ENCODE peak calls at places on chromosomes 13 and 19, in five cellular contexts. R, J, A, Q and K are unnamed samples.

GRCh38 chr13:59880468-59880867 is 283.3 kb downstream of the DIAPH3 start:
- DNase-seq in R (no peak), J (peak), A (no peak), Q (no peak), K (no peak)

GRCh38 chr13:73809561-73809960 is 324.6 kb downstream of the KLF12 start:
- DNase-seq in R (no peak), J (peak), A (no peak), Q (no peak), K (peak)

GRCh38 chr19:21833733-21834132 is 2.2 kb downstream of the ZNF43 start:
- DNase-seq in R (no peak), J (no peak), A (no peak), Q (no peak), K (no peak)

GRCh38 chr19:39194832-39195542 is 1.8 kb upstream of the NCCRP1 start:
- DNase-seq in R (no peak), J (no peak), A (no peak), Q (no peak), K (peak)

GRCh38 chr19:16883518-16883917 is 5.3 kb upstream of the F2RL3 start:
- DNase-seq in R (no peak), J (no peak), A (no peak), Q (no peak), K (no peak)

GRCh38 chr13:112968910-112969691 is at the start of gene MCF2L:
- DNase-seq in R (peak), J (peak), A (peak), Q (no peak), K (peak)

GRCh38 chr19:29385191-29385795 is 140.5 kb upstream of the VSTM2B start:
- DNase-seq in R (no peak), J (no peak), A (no peak), Q (no peak), K (no peak)

GRCh38 chr13:29849071-29849541 is 1.3 kb downstream of the UBL3 start:
- DNase-seq in R (no peak), J (no peak), A (no peak), Q (peak), K (peak)

GRCh38 chr19:35901055-35901644 is 810 bp upstream of the NFKBID start:
- DNase-seq in R (no peak), J (no peak), A (no peak), Q (no peak), K (no peak)

GRCh38 chr19:22617614-22618325 is 16.4 kb upstream of the ZNF492 start:
- DNase-seq in R (no peak), J (no peak), A (no peak), Q (no peak), K (no peak)

GRCh38 chr13:51525567-51526165 is 58.6 kb upstream of the WDFY2 start:
- DNase-seq in R (no peak), J (peak), A (no peak), Q (no peak), K (no peak)

GRCh38 chr13:21328836-21329477 is 130.1 kb downstream of the ZDHHC20 start:
- DNase-seq in R (no peak), J (no peak), A (no peak), Q (no peak), K (no peak)

GRCh38 chr13:46817081-46817480 is 20.1 kb upstream of the ESD start:
- DNase-seq in R (no peak), J (no peak), A (no peak), Q (no peak), K (no peak)

GRCh38 chr13:80962173-80962572 is 621.2 kb upstream of the SPRY2 start:
- DNase-seq in R (no peak), J (no peak), A (no peak), Q (no peak), K (no peak)

GRCh38 chr19:39297931-39298634 is 1.9 kb downstream of the IFNL1 start:
- DNase-seq in R (no peak), J (no peak), A (no peak), Q (no peak), K (no peak)

GRCh38 chr13:20616059-20616797 is 49.3 kb downstream of the IFT88 start:
- DNase-seq in R (peak), J (peak), A (no peak), Q (no peak), K (peak)

GRCh38 chr13:49859568-49859967 is 67.1 kb upstream of the KPNA3 start:
- DNase-seq in R (peak), J (peak), A (no peak), Q (no peak), K (no peak)

GRCh38 chr19:13920940-13921744 is 15.1 kb downstream of the CC2D1A start:
- DNase-seq in R (no peak), J (peak), A (no peak), Q (no peak), K (peak)

GRCh38 chr13:113561417-113562084 is 23.0 kb upstream of the TFDP1 start:
- DNase-seq in R (no peak), J (no peak), A (no peak), Q (no peak), K (no peak)

GRCh38 chr19:43700368-43701015 is 15.4 kb upstream of the IRGC start:
- DNase-seq in R (peak), J (no peak), A (no peak), Q (no peak), K (no peak)

GRCh38 chr19:11435057-11435832 is at the start of the genes ODAD3 and PRKCSH:
- DNase-seq in R (peak), J (peak), A (peak), Q (peak), K (peak)

GRCh38 chr19:58519087-58519354 is 589 bp downstream of the ZBTB45 start:
- DNase-seq in R (peak), J (peak), A (no peak), Q (peak), K (peak)

GRCh38 chr13:45700971-45701900 is 884 bp upstream of the CBY2 start:
- DNase-seq in R (no peak), J (no peak), A (no peak), Q (no peak), K (no peak)

GRCh38 chr19:29623726-29624488 is 17.8 kb downstream of the POP4 start:
- DNase-seq in R (no peak), J (no peak), A (no peak), Q (no peak), K (no peak)

GRCh38 chr19:1445185-1445931 is 4.6 kb upstream of the APC2 start:
- DNase-seq in R (no peak), J (peak), A (peak), Q (peak), K (peak)